ENCODE peak calls at places on chromosomes 11 and 22, in four cellular contexts. Y is body of pancreas, W is left lung, G is cardiac muscle cell. H is an unnamed sample.

GRCh38 chr22:27961182-27961581 is 42.1 kb upstream of the PITPNB start:
- DNase-seq in Y (no peak), W (no peak), G (no peak), H (no peak)

GRCh38 chr11:21105196-21105917 is 436.0 kb downstream of the NELL1 start:
- DNase-seq in Y (no peak), W (no peak), G (no peak), H (no peak)

GRCh38 chr11:31804439-31805036 is 6.6 kb downstream of the PAX6 start:
- DNase-seq in Y (no peak), W (peak; percentile 63), G (no peak), H (no peak)

GRCh38 chr11:27230175-27230565 is 132.8 kb downstream of the CCDC34 start:
- DNase-seq in Y (no peak), W (no peak), G (no peak), H (no peak)

GRCh38 chr22:21446827-21447690 is 20.1 kb upstream of the TMEM191C start:
- DNase-seq in Y (no peak), W (peak; percentile 72), G (no peak), H (no peak)

GRCh38 chr22:23608583-23608982 is 23.5 kb downstream of the DRICH1 start:
- DNase-seq in Y (no peak), W (no peak), G (peak; percentile 44), H (no peak)

GRCh38 chr22:49845666-49846459 is 7.8 kb upstream of the ZBED4 start:
- DNase-seq in Y (no peak), W (peak; percentile 41), G (no peak), H (no peak)

GRCh38 chr22:49170053-49170452 is 657.6 kb downstream of the BRD1 start:
- DNase-seq in Y (no peak), W (peak; percentile 32), G (no peak), H (no peak)

GRCh38 chr11:47516984-47517853 is 35.7 kb downstream of the CELF1 start:
- DNase-seq in Y (no peak), W (no peak), G (no peak), H (no peak)

GRCh38 chr11:46300270-46300669 is 22.8 kb downstream of the CREB3L1 start:
- DNase-seq in Y (no peak), W (no peak), G (no peak), H (no peak)

GRCh38 chr11:45021001-45021400 is 70.3 kb upstream of the TP53I11 start:
- DNase-seq in Y (no peak), W (no peak), G (no peak), H (no peak)

GRCh38 chr11:86135319-86135714 is 66.4 kb upstream of the PICALM start:
- DNase-seq in Y (no peak), W (no peak), G (no peak), H (no peak)

GRCh38 chr22:36073476-36073875 is 44.9 kb upstream of the RBFOX2 start:
- DNase-seq in Y (no peak), W (no peak), G (peak; percentile 62), H (no peak)

GRCh38 chr11:60942207-60942606 is 9.8 kb downstream of the SLC15A3 start:
- DNase-seq in Y (no peak), W (no peak), G (no peak), H (no peak)

GRCh38 chr11:85316967-85317366 is 310.2 kb downstream of the DLG2 start:
- DNase-seq in Y (no peak), W (no peak), G (no peak), H (no peak)

GRCh38 chr22:48099671-48100070 is 1337.2 kb downstream of the TBC1D22A start:
- DNase-seq in Y (no peak), W (no peak), G (no peak), H (no peak)

GRCh38 chr11:94674005-94674491 is 94.1 kb upstream of the AMOTL1 start:
- DNase-seq in Y (no peak), W (no peak), G (no peak), H (no peak)

GRCh38 chr11:2310786-2311455 is 9.1 kb downstream of the TSPAN32 start:
- DNase-seq in Y (peak; percentile 9), W (no peak), G (no peak), H (no peak)

GRCh38 chr22:23268877-23269276 is 88.6 kb downstream of the BCR start:
- DNase-seq in Y (no peak), W (no peak), G (no peak), H (no peak)

GRCh38 chr11:125175896-125176575 is 11.5 kb downstream of the PKNOX2 start:
- DNase-seq in Y (no peak), W (no peak), G (no peak), H (no peak)

GRCh38 chr22:42673898-42674390 is 24.8 kb upstream of the CYB5R3 start:
- DNase-seq in Y (no peak), W (no peak), G (peak; percentile 68), H (no peak)

GRCh38 chr11:128929468-128929867 is 13.2 kb downstream of the TP53AIP1 start:
- DNase-seq in Y (no peak), W (no peak), G (no peak), H (no peak)

GRCh38 chr11:85939099-85940015 is 84.2 kb downstream of the CCDC83 start:
- DNase-seq in Y (no peak), W (no peak), G (no peak), H (no peak)

GRCh38 chr11:114308689-114309089 is 12.5 kb downstream of the NNMT start:
- DNase-seq in Y (no peak), W (no peak), G (peak; percentile 89), H (no peak)

GRCh38 chr11:7098235-7098832 is 9.5 kb downstream of the RBMXL2 start:
- DNase-seq in Y (no peak), W (no peak), G (peak; percentile 69), H (no peak)

GRCh38 chr22:21651521-21652009 is 9.5 kb downstream of the SDF2L1 start:
- DNase-seq in Y (no peak), W (no peak), G (no peak), H (no peak)

GRCh38 chr11:72781313-72782080 is 12.3 kb downstream of the STARD10 start:
- DNase-seq in Y (peak; percentile 52), W (peak; percentile 88), G (peak; percentile 9), H (no peak)
- H3K4me1 ChIP-seq in Y (peaks cover 64% of the 10 kb centered on the region), W (peaks cover 8% of the 10 kb centered on the region), G (peaks cover 13% of the 10 kb centered on the region), H (peaks cover 9% of the 10 kb centered on the region)

DNA sequence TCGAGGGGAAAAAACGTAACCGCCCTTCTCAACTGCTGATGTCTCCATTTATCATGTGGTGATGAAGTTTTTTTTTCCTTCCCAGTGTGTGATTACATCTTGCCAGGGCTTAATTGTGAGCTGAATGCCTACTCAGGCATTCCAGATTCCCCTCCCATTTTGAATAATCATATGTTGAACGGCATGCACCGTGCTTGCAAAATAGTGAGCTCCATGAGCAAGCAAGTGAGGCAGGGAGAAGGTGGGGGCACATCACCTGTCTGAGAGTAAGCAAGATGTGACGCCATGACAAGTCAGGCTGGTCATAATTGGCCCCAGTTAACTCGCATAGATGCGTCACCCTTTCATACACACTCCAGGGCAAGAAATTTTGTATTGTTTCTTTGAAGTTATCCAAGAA is 2.7 kb upstream of the TOB2 start:
- DNase-seq in Y (no peak), W (no peak), G (no peak), H (no peak)
- H3K4me3 ChIP-seq in Y (no peak overlapping the region), W (no peak overlapping the region), G (no peak overlapping the region), H (no peak overlapping the region)

GRCh38 chr11:130449996-130450419 is 1.6 kb downstream of the ADAMTS15 start:
- DNase-seq in Y (peak; percentile 23), W (no peak), G (peak; percentile 94), H (peak; percentile 25)
- TF ChIP-seq CTCF in Y (peak; percentile 12), W (peak; percentile 37), G (peak; percentile 76), H (peak; percentile 90)

GRCh38 chr11:130994043-130994442 is 77.8 kb upstream of the SNX19 start:
- DNase-seq in Y (no peak), W (no peak), G (no peak), H (no peak)
- H3K4me1 ChIP-seq in Y (no peaks in the 10 kb centered on the region), W (no peaks in the 10 kb centered on the region), G (no peaks in the 10 kb centered on the region), H (no peaks in the 10 kb centered on the region)

GRCh38 chr11:83007477-83007876 is 64.2 kb downstream of the RAB30 start:
- DNase-seq in Y (no peak), W (no peak), G (no peak), H (no peak)
- H3K4me3 ChIP-seq in Y (no peak overlapping the region), W (no peak overlapping the region), G (no peak overlapping the region), H (peak overlapping the region; percentile 27)

DNA sequence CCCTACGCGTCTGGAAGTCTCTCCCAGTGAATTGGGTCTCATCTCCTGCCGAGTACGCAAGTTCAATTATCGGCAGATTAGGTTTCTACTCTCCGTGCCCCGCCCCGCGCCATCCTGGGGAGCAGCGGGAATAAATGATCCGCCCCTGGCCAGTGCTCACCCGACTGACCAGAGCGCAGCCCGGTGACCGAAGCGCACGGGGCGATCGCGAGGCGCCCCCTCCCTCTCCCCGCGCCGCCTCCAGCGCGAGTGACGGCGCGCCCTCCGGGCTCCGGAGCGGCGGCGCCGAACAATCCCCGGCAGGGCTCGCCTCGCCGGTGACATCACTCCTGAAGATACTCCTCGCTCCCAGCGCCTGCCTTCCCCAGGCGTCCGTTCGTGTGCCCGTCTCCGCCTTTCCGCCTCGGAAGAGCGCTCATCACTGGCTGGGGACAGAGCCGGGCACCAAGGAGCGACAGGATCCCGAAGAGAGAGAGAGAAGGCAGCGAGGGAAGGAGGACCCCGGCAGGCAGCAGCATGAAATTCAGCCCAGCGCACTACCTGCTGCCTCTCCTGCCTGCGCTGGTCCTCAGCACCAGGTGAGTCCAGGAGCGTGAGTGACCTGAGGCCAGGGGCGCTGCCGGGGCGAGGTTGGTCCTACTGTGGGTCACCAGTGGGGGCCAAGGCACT is at the start of gene LUZP2:
- DNase-seq in Y (peak; percentile 11), W (peak; percentile 70), G (peak; percentile 38), H (no peak)
- TF ChIP-seq CTCF in Y (no peak), W (no peak), G (no peak), H (no peak)

GRCh38 chr11:131914299-131914902 is 544.0 kb downstream of the NTM start:
- DNase-seq in Y (no peak), W (no peak), G (peak; percentile 41), H (no peak)

GRCh38 chr11:131909426-131910200 is 539.2 kb downstream of the NTM start:
- DNase-seq in Y (no peak), W (no peak), G (no peak), H (no peak)

GRCh38 chr11:131913267-131913666 is 542.9 kb downstream of the NTM start:
- DNase-seq in Y (no peak), W (no peak), G (no peak), H (no peak)

GRCh38 chr11:131910491-131911387 is 540.3 kb downstream of the NTM start:
- DNase-seq in Y (no peak), W (no peak), G (peak; percentile 56), H (no peak)

DNA sequence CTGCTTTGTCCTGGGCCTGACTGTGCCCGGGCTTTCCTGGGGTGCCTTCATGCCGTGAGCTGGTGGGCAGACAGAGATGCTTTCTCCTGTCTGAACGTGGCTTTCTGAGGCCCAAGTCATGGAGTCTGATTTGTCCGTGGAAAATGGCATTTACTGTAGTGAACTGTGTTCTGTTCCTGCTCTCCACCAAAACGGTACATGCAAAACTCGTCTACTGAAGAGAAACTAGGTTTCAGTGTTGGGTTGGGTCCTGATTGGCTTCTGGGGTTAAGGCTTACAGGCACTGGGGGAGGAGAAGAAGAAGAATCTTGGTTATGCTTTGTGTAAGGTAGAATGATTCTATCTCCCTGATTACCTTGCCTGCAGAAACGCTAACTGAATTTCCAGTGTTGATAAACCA is 541.7 kb downstream of the NTM start:
- DNase-seq in Y (no peak), W (no peak), G (no peak), H (no peak)
- H3K4me1 ChIP-seq in Y (peaks cover 14% of the 10 kb centered on the region), W (no peaks in the 10 kb centered on the region), G (no peaks in the 10 kb centered on the region), H (no peaks in the 10 kb centered on the region)

H was measured in thoracic aorta.